ENCODE peak calls at places on chromosomes 12 and 14, in four cellular contexts. X is OCI-LY7, T is B cell, K is retinal pigment epithelial cell. B is an unnamed sample.

GRCh38 chr12:60106207-60106606 is 510.4 kb downstream of the SLC16A7 start:
- DNase-seq in X (no peak), T (no peak), K (no peak), B (no peak)

GRCh38 chr14:104140463-104141331 is 2.3 kb downstream of the KIF26A start:
- DNase-seq in X (no peak), T (no peak), K (no peak), B (no peak)

GRCh38 chr12:93237235-93237915 is 140.3 kb upstream of the NUDT4 start:
- DNase-seq in X (no peak), T (no peak), K (no peak), B (no peak)

GRCh38 chr14:22836301-22837058 is at the start of gene MMP14:
- DNase-seq in X (no peak), T (peak), K (no peak), B (no peak)

GRCh38 chr14:103169954-103170353 is 46.7 kb downstream of the TNFAIP2 start:
- DNase-seq in X (no peak), T (no peak), K (no peak), B (no peak)

GRCh38 chr14:95157987-95158712 is 821 bp upstream of the DICER1 start:
- DNase-seq in X (peak), T (peak), K (no peak), B (no peak)

GRCh38 chr14:69928111-69928523 is 48.9 kb downstream of the SMOC1 start:
- DNase-seq in X (no peak), T (no peak), K (no peak), B (no peak)

GRCh38 chr12:125053821-125054220 is 11.4 kb upstream of the AACS start:
- DNase-seq in X (no peak), T (no peak), K (no peak), B (no peak)

GRCh38 chr12:109259545-109259895 is 49.6 kb downstream of the FOXN4 start:
- DNase-seq in X (no peak), T (no peak), K (no peak), B (no peak)
- TF ChIP-seq CTCF in X (no peak), T (no peak), K (no peak), B (no peak)

GRCh38 chr14:21326972-21327371 is 47.1 kb downstream of the RPGRIP1 start:
- DNase-seq in X (peak), T (no peak), K (no peak), B (no peak)
- TF ChIP-seq CTCF in X (peak), T (no peak), K (no peak), B (no peak)

DNA sequence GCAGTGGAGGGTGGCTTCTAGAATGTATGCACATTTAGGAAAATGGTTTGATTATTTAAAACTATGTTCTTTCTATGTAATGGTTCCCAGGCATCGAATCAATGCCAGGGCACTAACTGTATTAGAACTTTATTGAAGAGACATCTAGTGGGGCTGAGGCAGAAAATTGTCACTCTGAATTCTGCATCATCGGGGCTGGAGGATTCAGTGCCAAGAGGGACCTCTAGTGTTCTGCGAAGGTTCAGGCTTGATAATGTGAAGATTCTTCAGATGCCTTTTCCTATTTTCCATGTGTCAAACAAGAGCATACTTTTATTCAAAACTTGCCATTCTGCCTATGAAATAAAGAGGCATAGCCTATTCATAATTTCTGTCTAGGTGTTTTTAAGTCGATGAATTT is 146.3 kb downstream of the CAND1 start:
- DNase-seq in X (peak), T (no peak), K (no peak), B (no peak)
- TF ChIP-seq CTCF in X (peak), T (no peak), K (peak), B (no peak)

GRCh38 chr12:46266382-46266791 is 2.5 kb downstream of the SLC38A1 start:
- DNase-seq in X (peak), T (peak), K (no peak), B (no peak)
- TF ChIP-seq CTCF in X (peak), T (no peak), K (no peak), B (no peak)

GRCh38 chr14:63308723-63309317 is 9.9 kb downstream of the GPHB5 start:
- DNase-seq in X (peak), T (no peak), K (no peak), B (no peak)
- TF ChIP-seq CTCF in X (peak), T (peak), K (peak), B (no peak)